ENCODE peak calls at places on chromosomes 1 and 21, in eight cellular contexts. M is activated CD8-positive, alpha-beta T cell treated with anti-CD3 and anti-CD28 coated beads for 36 hours; H is neural progenitor cell; P is cardiac muscle cell; K is neural crest cell; F is GM06990; T is dorsolateral prefrontal cortex; C is suprapubic skin. V is an unnamed sample.

GRCh38 chr1:160400284-160400645 is at the start of gene VANGL2:
- DNase-seq in M (peak), T (peak), H (peak), K (peak), P (peak), F (no peak), C (no peak), V (no peak)

GRCh38 chr1:44783697-44784093 is 4.3 kb downstream of the BEST4 start:
- DNase-seq in T (no peak), C (no peak), K (no peak), H (no peak), F (no peak), P (no peak), M (no peak), V (no peak)

GRCh38 chr1:227612658-227613057 is 49.3 kb downstream of the ZNF678 start:
- DNase-seq in H (no peak), C (no peak), P (no peak), T (no peak), M (no peak), F (no peak), K (no peak), V (no peak)

GRCh38 chr1:44237721-44238457 is 24.6 kb downstream of the DMAP1 start:
- DNase-seq in M (peak), T (peak), H (peak), C (no peak), F (peak), P (peak), K (peak), V (no peak)

GRCh38 chr1:169368406-169368769 is 393 bp downstream of the BLZF1 start:
- DNase-seq in C (no peak), M (peak), T (no peak), F (peak), K (peak), H (peak), P (peak), V (no peak)

GRCh38 chr1:167083871-167084270 is 6.3 kb downstream of the GPA33 start:
- DNase-seq in M (no peak), C (no peak), T (no peak), P (no peak), H (no peak), F (no peak), K (no peak), V (no peak)

GRCh38 chr1:222038971-222039370 is 297.1 kb upstream of the DUSP10 start:
- DNase-seq in H (no peak), M (no peak), P (no peak), T (no peak), F (no peak), C (no peak), K (no peak), V (no peak)

GRCh38 chr1:100717218-100717617 is 2.3 kb upstream of the VCAM1 start:
- DNase-seq in K (no peak), H (no peak), F (no peak), C (no peak), T (no peak), P (no peak), M (no peak), V (no peak)

GRCh38 chr1:105427543-105427942 is 1628.9 kb upstream of the PRMT6 start:
- DNase-seq in K (no peak), F (no peak), M (no peak), C (no peak), H (no peak), T (no peak), P (no peak), V (no peak)

GRCh38 chr1:50335914-50336313 is 87.3 kb downstream of the DMRTA2 start:
- DNase-seq in K (no peak), P (no peak), M (no peak), C (no peak), H (no peak), F (no peak), T (no peak), V (no peak)

GRCh38 chr1:27577504-27578188 is 26.3 kb downstream of the AHDC1 start:
- DNase-seq in P (no peak), T (no peak), M (no peak), F (no peak), C (peak), H (no peak), K (no peak), V (no peak)

GRCh38 chr1:46519209-46519608 is 29.6 kb downstream of the DMBX1 start:
- DNase-seq in F (no peak), T (no peak), K (no peak), C (no peak), P (no peak), M (no peak), H (no peak), V (no peak)

GRCh38 chr1:14929547-14930223 is 223.9 kb upstream of the TMEM51 start:
- DNase-seq in K (no peak), C (no peak), M (no peak), F (no peak), H (no peak), P (peak), T (no peak), V (no peak)

GRCh38 chr1:75136158-75136815 is 2.1 kb downstream of the LHX8 start:
- DNase-seq in M (no peak), K (peak), C (no peak), T (no peak), P (peak), F (no peak), H (peak), V (no peak)

GRCh38 chr1:242839101-242839500 is 314.6 kb upstream of the PLD5 start:
- DNase-seq in K (no peak), T (no peak), F (no peak), P (no peak), M (no peak), C (peak), H (no peak), V (no peak)

GRCh38 chr1:221824909-221825308 is 83.0 kb upstream of the DUSP10 start:
- DNase-seq in H (no peak), C (no peak), M (no peak), P (no peak), K (no peak), T (no peak), F (no peak), V (no peak)

GRCh38 chr1:28680141-28680540 is 11.6 kb downstream of the GMEB1 start:
- DNase-seq in C (no peak), H (no peak), P (no peak), M (no peak), F (no peak), K (no peak), T (no peak), V (no peak)

GRCh38 chr1:31413405-31414005 is 492 bp downstream of the SERINC2 start:
- DNase-seq in C (peak), F (no peak), P (peak), K (peak), M (peak), H (peak), T (no peak), V (no peak)

GRCh38 chr1:30242178-30242577 is 481.2 kb downstream of the MATN1 start:
- DNase-seq in H (no peak), K (no peak), T (no peak), M (no peak), P (no peak), F (no peak), C (no peak), V (no peak)

GRCh38 chr1:2231667-2232254 is 3.6 kb downstream of the SKI start:
- DNase-seq in K (peak), C (peak), F (no peak), T (peak), H (peak), P (no peak), M (peak), V (no peak)

GRCh38 chr1:7528386-7529031 is 242.6 kb upstream of the VAMP3 start:
- DNase-seq in T (no peak), H (no peak), C (no peak), K (no peak), F (no peak), P (no peak), M (no peak), V (no peak)

DNA sequence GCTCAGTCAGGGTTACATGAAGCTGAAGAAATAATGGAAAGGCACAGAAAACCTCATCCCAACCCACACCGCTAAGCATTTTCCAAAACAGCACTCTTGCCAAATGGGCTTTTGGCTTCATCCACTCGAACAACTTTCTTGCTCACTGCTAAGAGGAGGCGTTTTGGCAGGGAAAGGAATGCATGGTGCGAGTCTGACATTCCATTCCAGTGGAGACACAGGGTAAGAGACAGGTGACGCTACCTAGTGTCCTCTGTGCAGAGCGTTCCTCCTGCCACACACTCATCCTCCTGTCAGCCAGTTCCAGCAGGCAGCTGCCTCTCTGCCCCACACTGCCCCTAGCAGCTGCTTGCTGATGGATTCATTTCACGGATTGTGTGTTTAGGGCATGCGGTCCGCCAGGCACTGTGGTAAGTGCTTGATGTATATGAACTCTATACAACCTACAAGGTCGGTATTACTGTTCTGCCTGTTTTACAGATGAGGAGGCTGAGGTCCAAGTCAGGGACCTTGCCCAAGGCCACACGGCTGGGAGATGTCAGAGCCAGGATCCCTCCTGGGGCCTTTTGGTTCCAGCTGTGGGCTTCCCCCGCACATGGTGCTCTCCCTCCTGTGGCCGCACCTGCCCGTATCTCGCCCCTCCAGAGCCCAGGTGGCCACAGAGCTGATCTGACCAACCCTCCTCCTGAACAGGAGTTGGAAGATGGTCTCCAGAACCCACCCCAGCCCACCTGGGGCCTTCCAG is 25.7 kb upstream of the BACE2 start:
- DNase-seq in K (no peak), M (no peak), H (peak), T (peak), F (no peak), P (no peak), C (no peak), V (no peak)
- TF ChIP-seq CTCF in K (no peak), M (no peak), H (no peak), T (no peak), F (no peak), P (no peak), C (no peak), V (no peak)

GRCh38 chr1:109918077-109918606 is 7.5 kb downstream of the CSF1 start:
- DNase-seq in P (no peak), F (no peak), T (no peak), C (no peak), M (no peak), K (no peak), H (no peak), V (no peak)
- TF ChIP-seq CTCF in P (peak), F (no peak), T (no peak), C (no peak), M (no peak), K (peak), H (no peak), V (peak)

GRCh38 chr1:159056069-159056698 is 20.4 kb downstream of the AIM2 start:
- DNase-seq in T (no peak), F (no peak), P (no peak), C (no peak), M (no peak), H (peak), K (peak), V (no peak)
- TF ChIP-seq CTCF in T (no peak), F (peak), P (no peak), C (no peak), M (no peak), H (peak), K (peak), V (peak)

DNA sequence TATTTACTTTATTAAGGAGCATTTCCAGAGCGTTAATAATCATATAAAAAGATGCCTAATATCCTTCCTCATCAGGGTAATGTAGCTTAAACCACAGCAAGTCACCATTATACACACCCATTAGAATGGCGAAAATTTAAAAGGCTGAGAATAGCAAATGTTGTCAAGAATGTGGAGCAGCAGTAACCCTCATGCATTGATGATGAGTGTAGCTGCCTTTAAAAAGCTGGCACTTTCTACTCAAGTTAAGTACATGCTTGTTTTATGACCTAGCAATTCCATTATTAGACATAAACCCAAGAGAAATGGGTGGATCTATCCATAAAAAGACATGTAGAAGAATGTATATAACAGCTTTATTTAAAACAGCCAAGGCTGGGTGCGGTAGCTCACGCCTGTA is 98.7 kb downstream of the PEX14 start:
- DNase-seq in M (no peak), K (no peak), C (no peak), H (no peak), F (no peak), T (no peak), P (no peak), V (no peak)
- TF ChIP-seq CTCF in M (no peak), K (no peak), C (no peak), H (no peak), F (no peak), T (no peak), P (no peak), V (no peak)

GRCh38 chr1:67838180-67838912 is 5.1 kb upstream of the GNG12 start:
- DNase-seq in H (no peak), M (no peak), F (no peak), T (no peak), P (no peak), C (no peak), K (no peak), V (no peak)
- TF ChIP-seq CTCF in H (no peak), M (no peak), F (no peak), T (no peak), P (no peak), C (no peak), K (no peak), V (no peak)

V was measured in GM12864.